ENCODE peak calls at places on chromosomes 4 and X, in four cellular contexts. Y is mammary epithelial cell, N is neural progenitor cell, V is dorsolateral prefrontal cortex. Q is an unnamed sample.
A peak's percentile ranks its signal among the peaks of the same experiment; 100 is the strongest.

GRCh38 chr4:2462218-2462991 is 6.5 kb upstream of the RNF4 start:
- DNase-seq in Y (peak; percentile 39), N (peak; percentile 93), V (peak; percentile 47), Q (peak; percentile 63)

GRCh38 chrX:44898411-44899221 is 25.6 kb downstream of the KDM6A start:
- DNase-seq in Y (peak; percentile 33), N (no peak), V (no peak), Q (no peak)

GRCh38 chr4:101977096-101977495 is 186.6 kb downstream of the BANK1 start:
- DNase-seq in Y (peak; percentile 94), N (no peak), V (peak; percentile 41), Q (no peak)

GRCh38 chr4:49044270-49044669 is 58.2 kb downstream of the CWH43 start:
- DNase-seq in Y (peak; percentile 6), N (no peak), V (no peak), Q (no peak)

GRCh38 chrX:122094611-122095010 is 1047.2 kb downstream of the GLUD2 start:
- DNase-seq in Y (peak; percentile 93), N (no peak), V (no peak), Q (no peak)

GRCh38 chrX:125205918-125206665 is 113.6 kb upstream of the TEX13C start:
- DNase-seq in Y (no peak), N (peak; percentile 59), V (no peak), Q (peak; percentile 39)

GRCh38 chrX:78139160-78140123 is at the start of gene TAF9B:
- DNase-seq in Y (peak; percentile 82), N (peak; percentile 90), V (peak; percentile 86), Q (peak; percentile 63)

GRCh38 chr4:3781997-3782930 is 16.1 kb downstream of the ADRA2C start:
- DNase-seq in Y (no peak), N (no peak), V (no peak), Q (no peak)

GRCh38 chr4:1208266-1208961 is 36.0 kb upstream of the SPON2 start:
- DNase-seq in Y (no peak), N (no peak), V (no peak), Q (no peak)

GRCh38 chr4:23766334-23766733 is 123.5 kb downstream of the PPARGC1A start:
- DNase-seq in Y (no peak), N (no peak), V (no peak), Q (no peak)

GRCh38 chrX:135383249-135383648 is 38.5 kb upstream of the SMIM10L2A start:
- DNase-seq in Y (no peak), N (no peak), V (no peak), Q (no peak)

GRCh38 chr4:106268731-106269272 is 47.2 kb downstream of the TBCK start:
- DNase-seq in Y (no peak), N (no peak), V (no peak), Q (no peak)

GRCh38 chr4:2924765-2925301 is 38.4 kb downstream of the NOP14 start:
- DNase-seq in Y (no peak), N (no peak), V (no peak), Q (no peak)

GRCh38 chr4:76950846-76951321 is 1.3 kb downstream of the SEPTIN11 start:
- DNase-seq in Y (peak; percentile 71), N (peak; percentile 72), V (no peak), Q (no peak)

GRCh38 chr4:106659386-106659785 is 290.8 kb upstream of the GIMD1 start:
- DNase-seq in Y (peak; percentile 69), N (no peak), V (no peak), Q (no peak)

GRCh38 chrX:135410861-135411627 is 10.7 kb upstream of the SMIM10L2A start:
- DNase-seq in Y (no peak), N (no peak), V (no peak), Q (no peak)

GRCh38 chrX:152806035-152806434 is 24.5 kb downstream of the CETN2 start:
- DNase-seq in Y (no peak), N (no peak), V (no peak), Q (no peak)

DNA sequence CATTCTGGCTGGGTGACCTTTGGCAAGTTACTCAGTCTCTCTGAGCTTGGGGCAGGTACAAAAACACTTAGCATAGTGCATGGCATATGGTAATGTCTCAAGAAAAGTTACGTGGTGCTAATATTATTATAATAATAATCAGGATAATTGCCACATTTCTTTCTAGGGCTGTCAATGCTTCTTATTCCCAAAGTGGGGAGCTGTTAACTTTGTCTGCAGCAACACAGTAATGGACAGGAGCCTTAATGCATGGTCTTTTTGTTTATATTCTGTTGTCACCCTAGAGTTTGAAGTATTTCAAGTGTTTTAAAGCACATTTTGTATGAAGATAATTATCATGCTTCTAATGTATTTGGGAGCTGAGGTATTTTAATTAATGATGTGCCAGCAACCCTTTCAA is 121.8 kb downstream of the FHIP1A start:
- DNase-seq in Y (no peak), N (no peak), V (no peak), Q (no peak)
- TF ChIP-seq CTCF in Y (peak; percentile 61), N (peak; percentile 48), V (peak; percentile 29), Q (peak; percentile 37)

DNA sequence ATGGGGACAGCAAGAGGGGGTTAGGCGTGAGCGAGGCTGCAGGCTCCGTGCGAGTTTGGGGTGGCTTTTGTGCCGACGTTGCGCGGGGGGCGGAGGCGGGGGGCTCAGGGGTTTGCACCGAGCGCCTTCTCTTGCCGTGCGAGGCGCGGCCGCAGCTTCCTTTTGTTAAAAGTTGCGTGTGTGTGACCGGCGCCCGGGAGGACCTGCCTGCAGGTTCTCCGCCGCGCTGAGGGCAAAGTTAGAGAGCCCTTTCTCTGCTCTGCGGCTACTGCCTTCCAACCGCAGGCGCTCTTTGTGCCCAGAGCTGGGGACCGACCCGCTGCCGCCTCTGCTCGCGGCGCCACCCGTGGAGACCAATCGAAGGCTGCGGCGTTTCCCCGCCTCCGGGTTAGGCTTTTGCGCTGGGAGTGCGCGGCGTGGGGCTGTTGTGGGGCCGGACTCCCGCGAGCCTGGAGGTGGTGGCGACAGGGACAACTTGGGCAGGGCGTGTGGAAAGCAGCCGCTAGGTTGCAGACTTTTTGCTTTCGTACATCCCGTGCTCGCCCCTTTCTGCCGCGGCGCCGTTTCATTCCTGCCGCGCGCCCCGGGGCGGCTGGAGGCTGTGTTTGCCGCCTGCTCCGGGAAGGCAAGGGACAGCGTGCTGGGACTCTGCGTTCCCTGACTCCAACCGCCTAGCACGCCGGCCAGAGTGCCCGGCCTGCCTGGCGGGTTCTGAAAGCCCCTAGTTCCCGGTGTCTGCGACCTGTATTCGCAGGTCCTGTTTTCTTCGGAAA is 750 bp downstream of the KIT start:
- DNase-seq in Y (peak; percentile 21), N (peak; percentile 77), V (peak; percentile 40), Q (peak; percentile 51)
- TF ChIP-seq CTCF in Y (peak; percentile 21), N (peak; percentile 40), V (peak; percentile 45), Q (peak; percentile 52)

DNA sequence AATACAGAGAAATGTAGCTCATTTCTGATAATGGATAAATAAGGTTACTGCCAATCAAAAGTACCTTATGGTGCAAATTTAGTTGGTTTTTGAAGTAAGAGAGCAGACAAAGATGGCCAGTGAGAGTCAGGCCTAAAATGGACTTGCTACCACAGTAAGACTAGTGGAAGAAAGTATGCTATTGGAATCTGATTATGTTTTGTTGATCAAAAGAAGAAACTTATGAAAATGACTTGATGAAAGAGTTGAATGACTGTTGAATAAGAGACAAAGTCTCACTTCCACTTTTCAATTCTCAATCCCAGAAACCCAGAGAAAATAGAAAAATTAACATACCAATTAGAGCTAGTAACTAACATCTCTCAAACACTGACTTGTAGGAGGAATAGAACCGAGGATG is 737.8 kb upstream of the INTU start:
- DNase-seq in Y (no peak), N (no peak), V (no peak), Q (no peak)
- TF ChIP-seq CTCF in Y (no peak), N (no peak), V (no peak), Q (no peak)

DNA sequence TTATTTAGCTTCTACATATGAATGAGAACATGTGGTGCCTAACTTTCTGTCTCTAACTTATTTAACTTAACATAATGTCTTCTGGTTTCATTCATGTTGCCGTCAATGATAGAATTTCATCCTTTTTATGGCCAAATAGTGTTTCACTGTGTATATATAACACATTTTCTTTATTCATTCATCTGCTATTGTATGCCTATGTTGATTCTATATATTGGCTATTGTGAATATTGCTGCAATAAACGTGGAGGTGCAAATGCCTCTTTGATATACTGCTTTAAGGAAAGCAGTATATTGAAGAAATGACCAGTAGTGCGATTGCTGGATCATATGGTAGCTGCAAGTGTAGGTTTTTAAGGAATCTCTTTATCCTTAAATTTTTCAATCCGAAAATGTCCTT is 10.0 kb upstream of the CSN1S1 start:
- DNase-seq in Y (no peak), N (no peak), V (no peak), Q (no peak)
- TF ChIP-seq CTCF in Y (no peak), N (no peak), V (no peak), Q (no peak)

DNA sequence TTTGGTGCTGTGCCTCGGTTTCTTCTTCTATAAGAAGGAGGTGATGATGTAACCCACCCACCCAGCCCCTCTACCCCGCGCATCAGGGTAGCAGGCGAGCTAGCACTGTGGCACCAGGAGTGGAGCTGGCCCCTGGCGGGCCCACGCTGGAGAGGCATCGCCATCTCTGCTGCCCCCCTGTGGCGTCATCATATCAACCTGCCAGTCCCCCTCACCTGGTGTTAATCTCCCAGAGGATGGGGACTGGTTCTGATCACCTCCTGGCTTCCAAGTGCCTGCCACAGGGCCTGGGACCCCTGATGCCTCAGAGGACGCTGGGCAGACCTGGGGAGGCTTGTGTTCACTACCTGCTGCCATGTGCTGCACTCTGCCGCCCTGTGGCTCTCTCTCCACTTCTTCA is 6.3 kb upstream of the SORCS2 start:
- DNase-seq in Y (no peak), N (peak; percentile 55), V (peak; percentile 29), Q (no peak)
- TF ChIP-seq CTCF in Y (peak; percentile 46), N (peak; percentile 36), V (no peak), Q (peak; percentile 48)

GRCh38 chrX:85544609-85545008 is 165.1 kb upstream of the POF1B start:
- DNase-seq in Y (no peak), N (no peak), V (no peak), Q (no peak)
- TF ChIP-seq CTCF in Y (peak; percentile 46), N (peak; percentile 58), V (peak; percentile 46), Q (peak; percentile 74)